ENCODE peak calls at places on chromosome 20, in six cellular contexts. D is cardiac fibroblast, K is pancreas, Q is IMR-90, Y is heart right ventricle, I is upper lobe of right lung. H is an unnamed sample.

GRCh38 chr20:16654858-16655257 is 75.0 kb upstream of the SNRPB2 start:
- DNase-seq in K (no peak), Y (no peak), I (no peak), D (no peak), Q (no peak), H (no peak)

GRCh38 chr20:17377222-17377621 is 150.4 kb downstream of the PCSK2 start:
- DNase-seq in D (no peak), K (no peak), Q (no peak), I (no peak), Y (no peak), H (no peak)

GRCh38 chr20:31475032-31475431 is at the start of the genes DEFB124 and REM1:
- DNase-seq in K (no peak), Y (peak), I (peak), Q (no peak), D (no peak), H (no peak)

GRCh38 chr20:56554869-56555268 is 21.8 kb downstream of the FAM209B start:
- DNase-seq in Y (no peak), K (peak), I (no peak), D (peak), Q (peak), H (peak)

GRCh38 chr20:1033751-1034419 is 31.8 kb upstream of the RSPO4 start:
- DNase-seq in Y (no peak), I (peak), Q (no peak), D (no peak), K (no peak), H (no peak)

GRCh38 chr20:37329481-37330165 is 16.3 kb upstream of the SRC start:
- DNase-seq in I (no peak), K (no peak), Y (no peak), D (no peak), Q (no peak), H (no peak)

GRCh38 chr20:45985573-45985972 is 13.6 kb upstream of the ZNF335 start:
- DNase-seq in K (no peak), I (no peak), Y (no peak), D (peak), Q (no peak), H (no peak)

GRCh38 chr20:36315545-36316351 is 9.6 kb downstream of the DLGAP4 start:
- DNase-seq in Q (no peak), Y (no peak), D (no peak), K (no peak), I (peak), H (no peak)

GRCh38 chr20:20547221-20547875 is 165.1 kb downstream of the RALGAPA2 start:
- DNase-seq in I (no peak), Y (no peak), D (no peak), Q (peak), K (no peak), H (peak)

GRCh38 chr20:18090044-18090443 is 32.3 kb upstream of the OVOL2 start:
- DNase-seq in D (no peak), Q (no peak), K (no peak), I (no peak), Y (no peak), H (no peak)

GRCh38 chr20:3808141-3808479 is 12.0 kb downstream of the CDC25B start:
- DNase-seq in Y (peak), K (peak), D (peak), I (peak), Q (peak), H (peak)

GRCh38 chr20:38260378-38261053 is at the start of gene KIAA1755:
- DNase-seq in Y (peak), Q (no peak), K (no peak), D (no peak), I (no peak), H (no peak)

GRCh38 chr20:50242548-50242862 is 51.9 kb downstream of the CEBPB start:
- DNase-seq in Y (no peak), K (no peak), I (no peak), Q (no peak), D (no peak), H (no peak)

GRCh38 chr20:19531446-19531845 is 226.6 kb upstream of the RIN2 start:
- DNase-seq in D (no peak), K (no peak), Q (no peak), Y (no peak), I (no peak), H (no peak)

GRCh38 chr20:49925901-49926454 is 10.2 kb upstream of the RNF114 start:
- DNase-seq in D (no peak), K (no peak), Y (no peak), I (no peak), Q (no peak), H (no peak)

GRCh38 chr20:8523684-8524083 is 391.6 kb downstream of the PLCB1 start:
- DNase-seq in Q (peak), D (peak), K (no peak), I (no peak), Y (no peak), H (no peak)
- TF ChIP-seq CTCF in Q (no peak), D (no peak), K (no peak), I (peak), Y (no peak), H (peak)

GRCh38 chr20:47412073-47412472 is 55.6 kb upstream of the ZMYND8 start:
- DNase-seq in I (no peak), K (no peak), Q (no peak), D (no peak), Y (no peak), H (no peak)

GRCh38 chr20:47411161-47411560 is 54.7 kb upstream of the ZMYND8 start:
- DNase-seq in D (peak), Q (no peak), I (no peak), K (no peak), Y (no peak), H (no peak)

GRCh38 chr20:47417245-47418060 is 61.0 kb upstream of the ZMYND8 start:
- DNase-seq in K (no peak), I (no peak), Y (no peak), D (no peak), Q (no peak), H (no peak)

GRCh38 chr20:47418061-47418616 is 61.6 kb upstream of the ZMYND8 start:
- DNase-seq in Q (no peak), Y (no peak), K (no peak), D (no peak), I (no peak), H (no peak)

DNA sequence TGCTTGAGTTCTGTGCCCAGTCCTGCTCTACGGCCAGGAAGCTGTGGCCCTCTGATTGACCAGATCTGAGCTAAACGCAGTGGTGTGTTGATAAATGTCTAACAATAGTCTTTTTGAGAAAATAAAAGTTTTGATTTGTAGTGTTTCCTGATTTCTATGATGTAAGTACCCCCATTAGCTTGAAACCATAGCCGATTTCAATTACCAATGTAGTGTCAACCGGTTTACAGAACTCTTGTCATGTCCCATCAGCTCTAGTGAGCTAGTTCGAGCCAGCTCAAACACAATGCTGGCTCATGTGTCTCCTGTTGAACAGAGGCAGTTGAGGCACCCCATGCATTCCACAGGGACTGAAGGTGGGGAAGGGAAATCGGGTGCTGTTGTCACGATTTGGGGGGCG is 56.7 kb upstream of the ZMYND8 start:
- DNase-seq in I (no peak), K (no peak), Q (no peak), Y (no peak), D (no peak), H (no peak)
- H3K4me3 ChIP-seq in I (no peak), K (no peak), Q (no peak), Y (no peak), D (no peak), H (no peak)

GRCh38 chr20:44888226-44889103 is 3.0 kb downstream of the YWHAB start:
- DNase-seq in D (peak), K (no peak), Q (no peak), Y (no peak), I (no peak), H (peak)
- TF ChIP-seq CTCF in D (peak), K (no peak), Q (peak), Y (no peak), I (peak), H (peak)

GRCh38 chr20:64161595-64162238 is 2.5 kb upstream of the MYT1 start:
- DNase-seq in Y (peak), I (no peak), K (peak), Q (peak), D (peak), H (peak)

GRCh38 chr20:64160536-64161495 is 3.4 kb upstream of the MYT1 start:
- DNase-seq in D (no peak), K (no peak), Y (no peak), Q (no peak), I (no peak), H (no peak)

GRCh38 chr20:64164123-64164836 is at the start of gene MYT1:
- DNase-seq in D (no peak), Q (no peak), K (no peak), I (no peak), Y (no peak), H (no peak)

GRCh38 chr20:64163776-64164122 is 503 bp upstream of the MYT1 start:
- DNase-seq in Q (no peak), K (no peak), D (no peak), Y (no peak), I (no peak), H (no peak)

GRCh38 chr20:64162239-64162621 is 2.0 kb upstream of the MYT1 start:
- DNase-seq in Y (no peak), K (no peak), D (no peak), I (no peak), Q (no peak), H (no peak)
- H3K4me3 ChIP-seq in Y (no peak), K (no peak), D (no peak), I (no peak), Q (no peak), H (no peak)